ENCODE peak calls at places on chromosomes 13 and 19, in five cellular contexts. U is GM12878, S is A549, D is HepG2, Z is K562. J is an unnamed sample.

GRCh38 chr19:51719251-51719901 is 4.4 kb downstream of the HAS1 start:
- DNase-seq in D (no peak), Z (no peak), S (no peak), U (no peak), J (peak)

GRCh38 chr19:42352216-42352892 is 26.9 kb downstream of the MEGF8 start:
- DNase-seq in Z (no peak), U (no peak), S (peak), D (no peak), J (peak)

GRCh38 chr13:108594153-108594552 is 35.3 kb upstream of the MYO16 start:
- DNase-seq in Z (no peak), U (no peak), D (no peak), S (no peak), J (no peak)

GRCh38 chr13:25281937-25282332 is 5.4 kb downstream of the MTMR6 start:
- DNase-seq in U (no peak), S (no peak), Z (no peak), D (no peak), J (no peak)

GRCh38 chr13:45333973-45334922 is 6.7 kb downstream of the TPT1 start:
- DNase-seq in D (no peak), U (no peak), S (no peak), Z (no peak), J (peak)

GRCh38 chr13:44329909-44330545 is 43.6 kb upstream of the SERP2 start:
- DNase-seq in S (no peak), Z (no peak), D (no peak), U (no peak), J (no peak)

GRCh38 chr13:44271915-44272341 is 101.7 kb upstream of the SERP2 start:
- DNase-seq in U (no peak), S (no peak), Z (no peak), D (no peak), J (no peak)

GRCh38 chr19:31461814-31462539 is 112.7 kb upstream of the TSHZ3 start:
- DNase-seq in D (no peak), U (no peak), S (no peak), Z (no peak), J (peak)

GRCh38 chr13:75410207-75410606 is 71.8 kb downstream of the TBC1D4 start:
- DNase-seq in U (no peak), D (no peak), S (no peak), Z (no peak), J (no peak)

GRCh38 chr13:48994731-48995130 is 19.0 kb downstream of the FNDC3A start:
- DNase-seq in U (no peak), S (no peak), D (peak), Z (no peak), J (no peak)

DNA sequence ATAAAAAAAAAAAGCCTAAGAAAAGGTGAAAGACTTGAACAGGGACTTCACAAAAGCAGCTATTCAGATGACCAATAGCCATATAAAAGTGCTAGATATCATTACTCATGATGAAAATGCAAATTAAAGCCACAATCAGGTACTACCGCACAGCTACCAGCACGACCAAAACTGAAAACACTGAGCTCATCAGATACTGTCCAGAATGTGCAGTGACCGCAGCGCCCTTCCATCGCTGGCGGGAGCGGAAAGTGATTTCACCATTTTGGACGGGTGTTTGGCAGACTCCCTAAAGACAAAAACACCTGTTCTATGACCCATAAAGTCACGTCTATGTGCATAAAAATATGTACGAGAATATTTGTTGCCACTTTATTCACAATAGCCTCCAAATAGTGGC is 60.7 kb downstream of the SLC6A16 start:
- DNase-seq in S (no peak), D (no peak), Z (peak), U (no peak), J (no peak)
- TF ChIP-seq JUNB in S (no peak), D (no peak), Z (no peak), U (no peak), J (no peak)

DNA sequence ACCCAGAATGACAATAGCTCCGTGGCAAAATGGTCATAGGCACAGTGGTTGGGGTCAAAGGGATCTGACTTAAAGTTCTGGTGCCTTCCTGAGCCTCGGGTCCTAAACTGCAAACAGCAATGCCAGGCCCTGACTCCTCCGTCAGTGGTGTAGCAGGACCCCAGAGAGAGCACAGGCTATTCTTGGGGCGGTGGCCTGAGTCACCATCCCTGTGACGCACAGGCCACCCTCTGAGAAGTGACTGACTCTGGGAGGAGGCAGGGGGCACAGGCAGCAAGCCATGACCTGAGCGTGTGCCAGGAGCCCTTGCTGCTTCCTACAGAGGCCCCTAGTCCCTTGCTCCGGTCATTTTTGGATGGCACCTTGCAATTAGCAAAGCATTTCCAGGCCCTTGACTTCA is 18.7 kb downstream of the PLVAP start:
- DNase-seq in S (peak), D (no peak), U (no peak), Z (no peak), J (no peak)
- TF ChIP-seq JUNB in S (no peak), D (no peak), U (no peak), Z (no peak), J (no peak)

DNA sequence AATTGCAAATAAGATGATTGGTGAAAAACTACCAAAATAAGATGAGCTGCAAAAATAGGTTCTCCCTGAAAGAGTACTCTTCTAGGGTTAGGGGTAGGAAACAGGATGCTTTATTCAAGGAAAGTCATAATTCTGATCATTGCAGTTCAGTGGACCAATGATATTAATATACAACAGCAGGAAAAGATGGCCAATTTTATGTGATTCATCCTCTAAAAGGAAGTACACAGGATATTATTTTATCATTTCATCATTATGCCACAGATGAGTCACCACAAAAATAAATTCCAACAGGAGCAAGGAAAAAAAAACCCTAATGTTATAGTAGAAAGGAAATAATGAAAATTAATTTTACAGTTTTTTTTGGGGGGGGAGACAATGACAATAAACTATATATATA is 205.0 kb downstream of the NALCN start:
- DNase-seq in Z (no peak), D (no peak), S (peak), U (no peak), J (no peak)
- TF ChIP-seq JUNB in Z (no peak), D (no peak), S (peak), U (no peak), J (no peak)

DNA sequence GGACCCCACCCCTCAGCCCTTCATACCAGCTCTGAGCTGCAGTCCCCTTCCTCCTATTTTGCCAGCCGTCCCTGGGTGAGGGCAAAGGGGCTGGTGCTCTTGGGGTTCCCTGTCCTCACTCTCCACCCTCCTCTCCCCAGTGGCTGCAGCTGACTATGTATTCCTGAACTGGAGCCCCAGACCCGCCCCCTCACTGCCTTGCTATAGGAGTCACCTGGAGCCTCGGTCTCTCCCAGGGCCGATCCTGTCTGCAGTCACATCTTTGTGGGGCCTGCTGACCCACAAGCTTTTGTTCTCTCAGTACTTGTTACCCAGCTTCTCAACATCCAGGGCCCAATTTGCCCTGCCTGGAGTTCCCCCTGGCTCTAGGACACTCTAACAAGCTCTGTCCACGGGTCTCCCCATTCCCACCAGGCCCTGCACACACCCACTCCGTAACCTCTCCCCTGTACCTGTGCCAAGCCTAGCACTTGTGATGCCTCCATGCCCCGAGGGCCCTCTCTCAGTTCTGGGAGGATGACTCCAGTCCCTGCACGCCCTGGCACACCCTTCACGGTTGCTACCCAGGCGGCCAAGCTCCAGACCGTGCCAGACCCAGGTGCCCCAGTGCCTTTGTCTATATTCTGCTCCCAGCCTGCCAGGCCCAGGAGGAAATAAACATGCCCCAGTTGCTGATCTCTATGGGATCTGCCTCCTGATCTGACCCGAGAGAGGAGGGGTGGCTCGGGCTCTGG is 2.4 kb downstream of the COX7A1 start:
- DNase-seq in U (no peak), D (no peak), Z (no peak), S (no peak), J (no peak)
- TF ChIP-seq JUNB in U (no peak), D (no peak), Z (no peak), S (no peak), J (no peak)

DNA sequence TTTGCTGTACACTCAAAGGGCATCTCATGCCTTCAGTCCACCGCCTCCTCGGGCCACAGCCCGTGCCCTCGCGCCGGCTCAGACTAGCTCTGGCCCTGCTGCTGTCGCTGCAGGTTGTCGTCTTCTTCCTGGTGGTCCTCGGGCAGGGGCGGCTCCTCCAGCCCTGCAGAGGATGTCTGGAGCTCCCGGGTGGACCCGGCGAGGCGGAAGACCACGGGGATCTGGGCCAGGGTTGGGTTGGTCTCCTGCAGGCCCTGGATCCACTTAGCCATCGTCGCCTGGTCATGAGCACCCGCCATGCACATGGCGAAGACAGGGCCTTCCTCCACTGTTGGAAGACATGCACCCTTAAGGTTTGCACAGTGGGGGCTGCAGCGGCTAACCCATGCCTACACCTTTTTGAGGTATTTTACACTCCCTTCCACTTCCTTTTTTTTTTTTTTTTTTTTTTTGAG is 489 bp upstream of the ZNF653 start:
- DNase-seq in U (no peak), D (no peak), S (no peak), Z (no peak), J (no peak)
- TF ChIP-seq JUNB in U (no peak), D (no peak), S (no peak), Z (no peak), J (no peak)

GRCh38 chr19:35755550-35756371 is 1.1 kb downstream of the HSPB6 start:
- DNase-seq in U (no peak), D (no peak), S (no peak), Z (no peak), J (peak)
- TF ChIP-seq JUNB in U (no peak), D (no peak), S (no peak), Z (no peak), J (no peak)